ENCODE peak calls at places on chromosome 21, in five cellular contexts. T, M, I, N and R are unnamed samples.

GRCh38 chr21:45987121-45987711 is 5.6 kb downstream of the COL6A1 start:
- DNase-seq in T (no peak), M (no peak), N (no peak), I (no peak), R (no peak)

GRCh38 chr21:45533731-45534571 is 8.3 kb downstream of the SLC19A1 start:
- DNase-seq in I (no peak), M (no peak), T (no peak), N (no peak), R (no peak)

GRCh38 chr21:42546433-42546832 is 32.8 kb downstream of the SLC37A1 start:
- DNase-seq in I (no peak), N (no peak), T (no peak), M (no peak), R (no peak)

GRCh38 chr21:35048183-35048601 is 910 bp downstream of the RUNX1 start:
- DNase-seq in I (no peak), N (no peak), T (peak), M (no peak), R (peak)

GRCh38 chr21:24115141-24115540 is 1492.1 kb downstream of the MRPL39 start:
- DNase-seq in N (no peak), I (no peak), M (no peak), T (no peak), R (no peak)

GRCh38 chr21:38839683-38840286 is 34.1 kb downstream of the ETS2 start:
- DNase-seq in N (no peak), I (no peak), M (no peak), T (no peak), R (no peak)

GRCh38 chr21:46206163-46207005 is 22.1 kb upstream of the SPATC1L start:
- DNase-seq in N (no peak), I (no peak), M (no peak), T (no peak), R (no peak)

GRCh38 chr21:27700974-27701614 is 734.2 kb upstream of the ADAMTS5 start:
- DNase-seq in N (peak), T (peak), I (no peak), M (peak), R (peak)

GRCh38 chr21:34499116-34499515 is 12.9 kb downstream of the KCNE1 start:
- DNase-seq in T (no peak), M (no peak), N (no peak), I (no peak), R (no peak)

GRCh38 chr21:40067751-40068150 is 200.5 kb downstream of the PCP4 start:
- DNase-seq in N (no peak), T (no peak), I (no peak), M (no peak), R (no peak)

GRCh38 chr21:37139902-37140301 is 66.8 kb downstream of the TTC3 start:
- DNase-seq in M (no peak), N (no peak), T (no peak), I (no peak), R (no peak)

GRCh38 chr21:26833460-26833939 is 11.7 kb downstream of the ADAMTS1 start:
- DNase-seq in N (no peak), M (no peak), T (no peak), I (no peak), R (no peak)

GRCh38 chr21:23131177-23131576 is 2133.0 kb downstream of the NCAM2 start:
- DNase-seq in M (no peak), I (no peak), N (no peak), T (no peak), R (no peak)

GRCh38 chr21:36688324-36688723 is 10.6 kb upstream of the SIM2 start:
- DNase-seq in T (no peak), M (no peak), N (no peak), I (no peak), R (no peak)

GRCh38 chr21:34536820-34537219 is 24.8 kb upstream of the KCNE1 start:
- DNase-seq in I (no peak), M (no peak), T (no peak), N (no peak), R (no peak)

GRCh38 chr21:43938751-43939442 is 73.2 kb upstream of the TRAPPC10 start:
- DNase-seq in N (peak), M (peak), T (peak), I (peak), R (no peak)

GRCh38 chr21:34639882-34640788 is 25.2 kb upstream of the RCAN1 start:
- DNase-seq in M (peak), I (no peak), T (no peak), N (no peak), R (no peak)

GRCh38 chr21:16302851-16303282 is 573.1 kb downstream of the USP25 start:
- DNase-seq in M (no peak), N (no peak), I (no peak), T (no peak), R (no peak)

GRCh38 chr21:16573581-16573980 is 843.8 kb downstream of the USP25 start:
- DNase-seq in M (no peak), I (no peak), N (no peak), T (no peak), R (no peak)

GRCh38 chr21:37219766-37220432 is 47.2 kb downstream of the VPS26C start:
- DNase-seq in T (peak), M (no peak), I (no peak), N (no peak), R (no peak)

GRCh38 chr21:42006765-42007164 is 3.4 kb downstream of the ZBTB21 start:
- DNase-seq in I (no peak), M (no peak), N (no peak), T (no peak), R (no peak)

GRCh38 chr21:42745511-42746239 is 92.3 kb downstream of the PDE9A start:
- DNase-seq in M (no peak), T (no peak), N (no peak), I (no peak), R (no peak)

GRCh38 chr21:16239659-16240265 is 510.0 kb downstream of the USP25 start:
- DNase-seq in I (no peak), T (no peak), M (no peak), N (no peak), R (no peak)

GRCh38 chr21:35563885-35564451 is 496.4 kb downstream of the SETD4 start:
- DNase-seq in M (no peak), T (no peak), I (no peak), N (no peak), R (no peak)